ENCODE peak calls at places on chromosomes 4 and X, in nine cellular contexts. One of them, this sample, is unnamed.

GRCh38 chr4:1409079-1409805 is 3.0 kb upstream of the NKX1-1 start:
- DNase-seq in HFFc6: no peak
- DNase-seq in cardiac muscle cell: no peak
- DNase-seq in BE2C: no peak
- DNase-seq in AG09319: no peak
- DNase-seq in tibial artery: no peak
- DNase-seq in right lobe of liver: peak; percentile 27
- DNase-seq in A673: no peak
- DNase-seq in natural killer cell: no peak
- DNase-seq in this sample: peak; percentile 38

GRCh38 chr4:32454482-32454881 is 1734.3 kb downstream of the PCDH7 start:
- DNase-seq in HFFc6: no peak
- DNase-seq in tibial artery: no peak
- DNase-seq in A673: no peak
- DNase-seq in cardiac muscle cell: no peak
- DNase-seq in BE2C: no peak
- DNase-seq in natural killer cell: no peak
- DNase-seq in AG09319: no peak
- DNase-seq in right lobe of liver: no peak
- DNase-seq in this sample: no peak

GRCh38 chrX:18674417-18674787 is 2.5 kb upstream of the RS1 start:
- DNase-seq in tibial artery: peak; percentile 24
- DNase-seq in A673: no peak
- DNase-seq in BE2C: peak; percentile 30
- DNase-seq in cardiac muscle cell: no peak
- DNase-seq in AG09319: no peak
- DNase-seq in HFFc6: no peak
- DNase-seq in right lobe of liver: peak; percentile 57
- DNase-seq in natural killer cell: no peak
- DNase-seq in this sample: no peak

GRCh38 chrX:115939070-115939469 is 231.5 kb upstream of the AGTR2 start:
- DNase-seq in natural killer cell: no peak
- DNase-seq in tibial artery: no peak
- DNase-seq in cardiac muscle cell: no peak
- DNase-seq in AG09319: no peak
- DNase-seq in BE2C: no peak
- DNase-seq in right lobe of liver: no peak
- DNase-seq in HFFc6: no peak
- DNase-seq in A673: no peak
- DNase-seq in this sample: no peak

GRCh38 chrX:64975491-64975890 is 759 bp downstream of the ZC4H2 start:
- DNase-seq in AG09319: no peak
- DNase-seq in BE2C: peak; percentile 50
- DNase-seq in right lobe of liver: peak; percentile 45
- DNase-seq in A673: no peak
- DNase-seq in tibial artery: peak; percentile 19
- DNase-seq in cardiac muscle cell: peak; percentile 14
- DNase-seq in natural killer cell: peak; percentile 13
- DNase-seq in HFFc6: no peak
- DNase-seq in this sample: no peak

GRCh38 chr4:153095448-153096204 is 108.6 kb upstream of the TRIM2 start:
- DNase-seq in A673: no peak
- DNase-seq in right lobe of liver: no peak
- DNase-seq in HFFc6: no peak
- DNase-seq in natural killer cell: no peak
- DNase-seq in BE2C: no peak
- DNase-seq in cardiac muscle cell: no peak
- DNase-seq in AG09319: no peak
- DNase-seq in tibial artery: no peak
- DNase-seq in this sample: no peak

GRCh38 chrX:720858-721257 is 90.3 kb downstream of the SHOX start:
- DNase-seq in A673: no peak
- DNase-seq in BE2C: no peak
- DNase-seq in AG09319: no peak
- DNase-seq in cardiac muscle cell: no peak
- DNase-seq in HFFc6: no peak
- DNase-seq in natural killer cell: no peak
- DNase-seq in right lobe of liver: no peak
- DNase-seq in tibial artery: no peak
- DNase-seq in this sample: no peak

GRCh38 chr4:101753702-101754101 is 36.8 kb upstream of the BANK1 start:
- DNase-seq in AG09319: no peak
- DNase-seq in cardiac muscle cell: peak; percentile 56
- DNase-seq in natural killer cell: no peak
- DNase-seq in A673: no peak
- DNase-seq in tibial artery: no peak
- DNase-seq in BE2C: no peak
- DNase-seq in HFFc6: no peak
- DNase-seq in right lobe of liver: no peak
- DNase-seq in this sample: no peak

GRCh38 chrX:103941201-103941975 is 21.0 kb upstream of the TMSB15B start:
- DNase-seq in A673: peak; percentile 46
- DNase-seq in BE2C: no peak
- DNase-seq in natural killer cell: no peak
- DNase-seq in right lobe of liver: no peak
- DNase-seq in HFFc6: peak; percentile 22
- DNase-seq in AG09319: no peak
- DNase-seq in cardiac muscle cell: peak; percentile 60
- DNase-seq in tibial artery: no peak
- DNase-seq in this sample: no peak

DNA sequence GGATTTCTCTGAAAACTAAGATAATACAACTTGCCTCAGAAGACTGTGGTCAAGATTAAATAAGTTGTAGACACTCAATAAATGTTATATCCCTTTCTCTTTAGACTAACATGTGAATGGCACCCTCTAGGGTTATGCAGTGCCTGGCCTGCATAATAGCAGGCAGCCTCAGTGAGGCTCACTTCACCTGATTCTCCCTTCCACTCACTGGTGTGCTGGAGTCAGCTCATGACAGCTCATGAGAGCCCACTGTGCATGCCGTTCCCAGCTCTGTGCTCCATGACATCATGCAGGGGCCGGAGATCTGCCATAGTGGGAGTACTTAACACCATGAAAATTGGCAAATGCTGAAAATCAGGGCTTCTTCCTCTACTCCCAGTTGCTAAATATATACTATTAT is 64.5 kb downstream of the TEC start:
- DNase-seq in BE2C: no peak
- DNase-seq in right lobe of liver: no peak
- DNase-seq in HFFc6: no peak
- DNase-seq in AG09319: no peak
- DNase-seq in A673: peak; percentile 16
- DNase-seq in tibial artery: no peak
- DNase-seq in cardiac muscle cell: peak; percentile 33
- DNase-seq in natural killer cell: no peak
- DNase-seq in this sample: no peak
- TF ChIP-seq CTCF in BE2C: no peak
- TF ChIP-seq CTCF in right lobe of liver: no peak
- TF ChIP-seq CTCF in HFFc6: no peak
- TF ChIP-seq CTCF in AG09319: no peak
- TF ChIP-seq CTCF in A673: no peak
- TF ChIP-seq CTCF in tibial artery: no peak
- TF ChIP-seq CTCF in cardiac muscle cell: no peak
- TF ChIP-seq CTCF in natural killer cell: no peak
- TF ChIP-seq CTCF in this sample: no peak

DNA sequence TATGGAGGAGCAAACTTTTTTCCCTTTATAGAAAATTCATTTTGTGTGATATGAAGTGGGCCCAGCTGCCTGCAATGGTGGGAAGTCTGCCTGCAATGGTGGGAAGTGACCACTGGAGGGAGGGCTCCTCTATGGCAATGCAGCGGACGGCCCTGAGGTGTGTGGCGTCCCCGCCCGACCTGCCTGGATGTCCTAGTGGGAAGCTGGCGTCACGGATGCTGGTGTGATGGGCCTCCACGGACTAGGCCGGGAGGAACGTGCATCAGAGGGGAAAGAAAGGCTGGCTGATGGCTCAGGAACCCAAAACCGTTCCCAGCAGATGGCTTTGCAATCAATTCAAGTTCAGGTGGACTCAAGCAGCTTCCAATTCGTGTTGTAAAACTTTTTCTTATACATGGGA is 177.9 kb downstream of the AFAP1 start:
- DNase-seq in HFFc6: no peak
- DNase-seq in A673: peak; percentile 86
- DNase-seq in natural killer cell: peak; percentile 27
- DNase-seq in BE2C: peak; percentile 87
- DNase-seq in right lobe of liver: no peak
- DNase-seq in AG09319: peak; percentile 14
- DNase-seq in tibial artery: peak; percentile 84
- DNase-seq in cardiac muscle cell: peak; percentile 69
- DNase-seq in this sample: no peak
- TF ChIP-seq CTCF in HFFc6: peak; percentile 81
- TF ChIP-seq CTCF in A673: peak; percentile 82
- TF ChIP-seq CTCF in natural killer cell: peak; percentile 64
- TF ChIP-seq CTCF in BE2C: peak; percentile 90
- TF ChIP-seq CTCF in right lobe of liver: peak; percentile 56
- TF ChIP-seq CTCF in AG09319: peak; percentile 74
- TF ChIP-seq CTCF in tibial artery: peak; percentile 83
- TF ChIP-seq CTCF in cardiac muscle cell: peak; percentile 82
- TF ChIP-seq CTCF in this sample: peak; percentile 82

DNA sequence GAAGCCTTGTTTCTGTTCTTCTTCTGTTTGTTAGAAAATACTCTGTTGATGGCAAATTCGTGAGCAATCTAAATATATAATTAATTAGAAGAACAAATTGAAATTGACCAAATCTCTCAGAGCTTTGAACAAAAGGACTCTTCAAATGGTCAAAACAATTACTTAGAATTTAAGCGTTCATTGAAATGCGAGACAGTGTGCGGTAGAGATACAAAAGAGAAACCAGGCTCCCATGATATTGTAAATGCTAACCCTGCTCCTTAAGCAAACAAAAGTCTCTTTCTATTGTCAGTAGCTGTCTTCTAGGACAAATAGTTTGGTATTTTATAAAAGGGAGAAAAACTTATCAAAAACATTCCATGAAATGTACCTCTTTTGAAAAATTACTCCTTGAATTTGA is 453.4 kb upstream of the MAGEB2 start:
- DNase-seq in natural killer cell: no peak
- DNase-seq in BE2C: no peak
- DNase-seq in tibial artery: no peak
- DNase-seq in cardiac muscle cell: no peak
- DNase-seq in right lobe of liver: no peak
- DNase-seq in HFFc6: no peak
- DNase-seq in A673: no peak
- DNase-seq in AG09319: no peak
- DNase-seq in this sample: no peak
- TF ChIP-seq CTCF in natural killer cell: no peak
- TF ChIP-seq CTCF in BE2C: no peak
- TF ChIP-seq CTCF in tibial artery: no peak
- TF ChIP-seq CTCF in cardiac muscle cell: no peak
- TF ChIP-seq CTCF in right lobe of liver: no peak
- TF ChIP-seq CTCF in HFFc6: no peak
- TF ChIP-seq CTCF in A673: no peak
- TF ChIP-seq CTCF in AG09319: no peak
- TF ChIP-seq CTCF in this sample: no peak

DNA sequence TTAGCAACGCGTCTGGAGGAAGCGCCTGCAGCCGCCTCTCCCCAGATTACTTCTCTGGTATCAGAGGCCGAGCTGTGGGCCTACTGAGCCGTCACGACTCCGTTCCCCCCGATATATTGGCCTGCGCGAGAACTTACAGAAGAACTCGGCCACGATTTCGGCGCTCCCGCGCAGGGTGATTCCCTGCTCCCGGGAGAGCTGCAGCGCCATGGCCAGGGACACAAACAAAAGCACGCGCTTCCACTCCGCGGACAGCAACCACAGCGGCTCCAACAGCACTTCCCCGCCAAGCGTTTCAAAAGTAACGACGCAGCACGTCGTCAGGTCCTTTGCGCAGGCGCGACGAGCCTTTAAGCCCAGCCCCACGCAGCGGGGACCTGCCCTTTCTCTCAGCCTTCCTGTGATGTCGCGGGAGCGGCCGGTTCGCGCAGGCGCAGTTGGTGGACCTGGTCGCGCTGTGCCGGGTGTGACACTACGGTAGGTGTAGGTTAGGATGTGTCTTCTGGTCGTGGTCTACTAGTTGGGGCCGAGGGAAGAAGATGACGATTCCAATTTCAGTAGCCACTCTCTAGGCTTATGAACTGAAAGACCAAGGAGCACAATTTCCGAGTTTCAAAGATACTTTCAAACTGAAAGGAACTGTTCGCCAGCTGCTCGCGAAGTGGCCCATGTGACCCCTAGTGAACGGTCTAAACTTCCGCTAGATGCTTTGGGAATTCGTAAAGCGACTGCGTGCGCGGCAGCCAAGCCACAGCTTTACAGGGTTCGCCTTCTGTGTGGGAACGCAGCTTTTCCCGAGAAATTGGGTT is at the start of gene MAD2L1:
- DNase-seq in BE2C: peak; percentile 99
- DNase-seq in AG09319: peak; percentile 96
- DNase-seq in right lobe of liver: peak; percentile 99
- DNase-seq in cardiac muscle cell: peak; percentile 99
- DNase-seq in tibial artery: peak; percentile 99
- DNase-seq in natural killer cell: peak; percentile 97
- DNase-seq in HFFc6: peak; percentile 99
- DNase-seq in A673: peak; percentile 99
- DNase-seq in this sample: peak; percentile 99
- TF ChIP-seq CTCF in BE2C: no peak
- TF ChIP-seq CTCF in AG09319: no peak
- TF ChIP-seq CTCF in right lobe of liver: no peak
- TF ChIP-seq CTCF in cardiac muscle cell: no peak
- TF ChIP-seq CTCF in tibial artery: no peak
- TF ChIP-seq CTCF in natural killer cell: no peak
- TF ChIP-seq CTCF in HFFc6: no peak
- TF ChIP-seq CTCF in A673: no peak
- TF ChIP-seq CTCF in this sample: no peak

GRCh38 chrX:33324099-33324498 is 112.8 kb upstream of the DMD start:
- DNase-seq in BE2C: no peak
- DNase-seq in tibial artery: no peak
- DNase-seq in natural killer cell: no peak
- DNase-seq in A673: no peak
- DNase-seq in AG09319: no peak
- DNase-seq in HFFc6: no peak
- DNase-seq in cardiac muscle cell: no peak
- DNase-seq in right lobe of liver: no peak
- DNase-seq in this sample: no peak
- TF ChIP-seq CTCF in BE2C: peak; percentile 22
- TF ChIP-seq CTCF in tibial artery: no peak
- TF ChIP-seq CTCF in natural killer cell: no peak
- TF ChIP-seq CTCF in A673: no peak
- TF ChIP-seq CTCF in AG09319: no peak
- TF ChIP-seq CTCF in HFFc6: peak; percentile 18
- TF ChIP-seq CTCF in cardiac muscle cell: no peak
- TF ChIP-seq CTCF in right lobe of liver: no peak
- TF ChIP-seq CTCF in this sample: no peak

DNA sequence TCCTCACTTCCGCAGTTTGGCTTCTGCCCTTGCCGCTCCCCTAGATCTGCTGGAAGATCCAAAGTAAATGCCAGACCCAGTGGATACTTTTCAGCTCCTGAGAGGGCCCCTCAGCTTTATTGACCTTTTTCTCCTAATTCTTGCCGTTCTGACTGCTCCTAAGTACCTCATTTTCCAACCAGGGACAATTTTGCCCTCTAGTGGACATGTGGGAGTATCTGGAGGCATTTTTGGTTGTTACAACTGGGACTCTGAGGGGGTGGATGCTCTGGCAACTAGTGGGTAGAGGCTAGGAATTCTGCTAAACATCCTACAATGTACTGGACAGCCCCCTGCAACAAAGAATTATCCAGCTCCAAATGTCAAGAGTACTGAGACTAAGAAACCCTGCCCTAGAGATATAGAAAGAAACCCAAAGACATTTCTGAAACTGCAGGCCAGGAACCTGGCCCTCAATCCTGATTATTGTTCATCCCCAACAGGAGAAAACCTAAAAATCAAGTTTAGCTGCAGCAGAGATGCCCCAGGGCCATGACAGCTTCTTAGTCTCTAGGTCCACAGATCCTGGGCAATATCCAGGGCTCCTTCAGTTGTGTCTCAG is 3.4 kb downstream of the TEX13B start:
- DNase-seq in natural killer cell: no peak
- DNase-seq in AG09319: peak; percentile 3
- DNase-seq in HFFc6: peak; percentile 13
- DNase-seq in cardiac muscle cell: peak; percentile 58
- DNase-seq in tibial artery: no peak
- DNase-seq in BE2C: no peak
- DNase-seq in right lobe of liver: no peak
- DNase-seq in A673: peak; percentile 37
- DNase-seq in this sample: no peak
- TF ChIP-seq CTCF in natural killer cell: no peak
- TF ChIP-seq CTCF in AG09319: peak; percentile 57
- TF ChIP-seq CTCF in HFFc6: peak; percentile 73
- TF ChIP-seq CTCF in cardiac muscle cell: peak; percentile 59
- TF ChIP-seq CTCF in tibial artery: peak; percentile 16
- TF ChIP-seq CTCF in BE2C: peak; percentile 54
- TF ChIP-seq CTCF in right lobe of liver: peak; percentile 51
- TF ChIP-seq CTCF in A673: peak; percentile 53
- TF ChIP-seq CTCF in this sample: peak; percentile 17

This sample was measured in CD14-positive monocyte.